ENCODE peak calls at places on chromosome 1, in six cellular contexts. L is lower leg skin, A is uterus, C is body of pancreas, Y is tibial nerve, X is heart left ventricle. W is an unnamed sample.

GRCh38 chr1:182301467-182302198 is 90.0 kb downstream of the GLUL start:
- DNase-seq in L (no peak), A (no peak), C (peak), Y (no peak), X (no peak), W (no peak)

GRCh38 chr1:204345941-204346678 is 13.6 kb downstream of the PLEKHA6 start:
- DNase-seq in L (no peak), A (no peak), C (no peak), Y (no peak), X (no peak), W (no peak)

GRCh38 chr1:198879711-198880306 is 241.0 kb downstream of the PTPRC start:
- DNase-seq in L (no peak), A (no peak), C (no peak), Y (no peak), X (no peak), W (no peak)

GRCh38 chr1:37477946-37478345 is 3.6 kb downstream of the ZC3H12A start:
- DNase-seq in L (peak), A (no peak), C (peak), Y (no peak), X (no peak), W (no peak)

GRCh38 chr1:2604854-2605753 is 18.5 kb downstream of the PRXL2B start:
- DNase-seq in L (peak), A (no peak), C (no peak), Y (peak), X (peak), W (no peak)

GRCh38 chr1:245086389-245086969 is 68.3 kb upstream of the KIF26B start:
- DNase-seq in L (no peak), A (no peak), C (no peak), Y (no peak), X (no peak), W (no peak)

GRCh38 chr1:77036560-77036959 is 169.3 kb downstream of the ST6GALNAC5 start:
- DNase-seq in L (no peak), A (no peak), C (no peak), Y (no peak), X (no peak), W (no peak)

GRCh38 chr1:59761440-59761839 is 53.3 kb upstream of the HOOK1 start:
- DNase-seq in L (no peak), A (no peak), C (no peak), Y (no peak), X (no peak), W (no peak)

GRCh38 chr1:147600119-147601111 is 59.1 kb downstream of the BCL9 start:
- DNase-seq in L (no peak), A (peak), C (no peak), Y (no peak), X (no peak), W (no peak)

GRCh38 chr1:25063591-25064416 is 133.7 kb upstream of the RUNX3 start:
- DNase-seq in L (no peak), A (no peak), C (no peak), Y (no peak), X (no peak), W (no peak)

GRCh38 chr1:36762174-36762573 is 272.1 kb downstream of the GRIK3 start:
- DNase-seq in L (peak), A (no peak), C (no peak), Y (no peak), X (no peak), W (no peak)

GRCh38 chr1:205528887-205529825 is 24.7 kb downstream of the CDK18 start:
- DNase-seq in L (peak), A (peak), C (peak), Y (peak), X (peak), W (peak)

GRCh38 chr1:18673976-18674375 is 43.3 kb downstream of the PAX7 start:
- DNase-seq in L (no peak), A (no peak), C (no peak), Y (no peak), X (no peak), W (no peak)

GRCh38 chr1:21292991-21293536 is 2.8 kb upstream of the ECE1 start:
- DNase-seq in L (no peak), A (no peak), C (no peak), Y (no peak), X (no peak), W (no peak)

GRCh38 chr1:111151838-111152237 is 11.8 kb downstream of the CEPT1 start:
- DNase-seq in L (no peak), A (no peak), C (no peak), Y (no peak), X (no peak), W (no peak)

GRCh38 chr1:168104535-168104934 is 32.2 kb downstream of the GPR161 start:
- DNase-seq in L (peak), A (peak), C (no peak), Y (no peak), X (no peak), W (no peak)

GRCh38 chr1:234975122-234975940 is 153.3 kb downstream of the TOMM20 start:
- DNase-seq in L (peak), A (peak), C (no peak), Y (no peak), X (no peak), W (no peak)

GRCh38 chr1:6445062-6445763 is 20.6 kb downstream of the ESPN start:
- DNase-seq in L (no peak), A (no peak), C (peak), Y (no peak), X (no peak), W (no peak)

GRCh38 chr1:108570128-108570527 is 10.2 kb downstream of the EEIG2 start:
- DNase-seq in L (no peak), A (no peak), C (no peak), Y (no peak), X (no peak), W (no peak)

GRCh38 chr1:46692806-46693770 is 21.4 kb downstream of the TEX38 start:
- DNase-seq in L (no peak), A (no peak), C (no peak), Y (no peak), X (no peak), W (no peak)

GRCh38 chr1:71081697-71082080 is 854 bp upstream of the ZRANB2 start:
- DNase-seq in L (peak), A (peak), C (peak), Y (no peak), X (peak), W (peak)

GRCh38 chr1:109385417-109385816 is 12.3 kb downstream of the SORT1 start:
- DNase-seq in L (no peak), A (peak), C (peak), Y (no peak), X (no peak), W (no peak)

GRCh38 chr1:206770531-206771352 is at the start of gene IL19:
- DNase-seq in L (no peak), A (no peak), C (no peak), Y (no peak), X (no peak), W (no peak)
- TF ChIP-seq POLR2A in L (no peak), A (no peak), C (peak), Y (no peak), X (no peak), W (no peak)

GRCh38 chr1:93801471-93801870 is 77.5 kb downstream of the DNTTIP2 start:
- DNase-seq in L (no peak), A (no peak), C (no peak), Y (no peak), X (no peak), W (no peak)

GRCh38 chr1:93807301-93807930 is 71.6 kb downstream of the DNTTIP2 start:
- DNase-seq in L (no peak), A (no peak), C (no peak), Y (no peak), X (no peak), W (no peak)

GRCh38 chr1:93805027-93805426 is 74.0 kb downstream of the DNTTIP2 start:
- DNase-seq in L (no peak), A (no peak), C (no peak), Y (no peak), X (no peak), W (no peak)

GRCh38 chr1:93810316-93810715 is 68.7 kb downstream of the DNTTIP2 start:
- DNase-seq in L (no peak), A (no peak), C (no peak), Y (no peak), X (no peak), W (no peak)

DNA sequence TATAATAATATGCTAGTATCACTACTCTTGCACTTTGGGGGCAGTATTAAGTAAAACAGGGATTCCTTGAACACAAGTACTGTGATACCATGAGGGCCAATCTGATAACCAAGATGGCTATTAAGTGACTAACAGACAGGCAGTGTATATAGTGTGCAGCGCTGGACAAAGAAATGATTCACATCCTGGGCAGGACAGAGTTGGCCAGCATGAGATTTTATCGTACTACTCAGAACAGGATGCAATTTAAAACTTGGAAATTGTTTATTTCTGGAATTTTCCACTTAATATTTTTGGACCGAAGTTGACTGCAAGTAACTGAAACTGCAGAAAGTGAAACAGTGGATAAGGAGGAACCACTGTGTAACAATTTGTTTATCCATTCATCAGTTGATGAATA is 74.6 kb downstream of the DNTTIP2 start:
- DNase-seq in L (no peak), A (no peak), C (no peak), Y (no peak), X (no peak), W (no peak)
- TF ChIP-seq POLR2A in L (no peak), A (no peak), C (no peak), Y (no peak), X (no peak), W (no peak)

DNA sequence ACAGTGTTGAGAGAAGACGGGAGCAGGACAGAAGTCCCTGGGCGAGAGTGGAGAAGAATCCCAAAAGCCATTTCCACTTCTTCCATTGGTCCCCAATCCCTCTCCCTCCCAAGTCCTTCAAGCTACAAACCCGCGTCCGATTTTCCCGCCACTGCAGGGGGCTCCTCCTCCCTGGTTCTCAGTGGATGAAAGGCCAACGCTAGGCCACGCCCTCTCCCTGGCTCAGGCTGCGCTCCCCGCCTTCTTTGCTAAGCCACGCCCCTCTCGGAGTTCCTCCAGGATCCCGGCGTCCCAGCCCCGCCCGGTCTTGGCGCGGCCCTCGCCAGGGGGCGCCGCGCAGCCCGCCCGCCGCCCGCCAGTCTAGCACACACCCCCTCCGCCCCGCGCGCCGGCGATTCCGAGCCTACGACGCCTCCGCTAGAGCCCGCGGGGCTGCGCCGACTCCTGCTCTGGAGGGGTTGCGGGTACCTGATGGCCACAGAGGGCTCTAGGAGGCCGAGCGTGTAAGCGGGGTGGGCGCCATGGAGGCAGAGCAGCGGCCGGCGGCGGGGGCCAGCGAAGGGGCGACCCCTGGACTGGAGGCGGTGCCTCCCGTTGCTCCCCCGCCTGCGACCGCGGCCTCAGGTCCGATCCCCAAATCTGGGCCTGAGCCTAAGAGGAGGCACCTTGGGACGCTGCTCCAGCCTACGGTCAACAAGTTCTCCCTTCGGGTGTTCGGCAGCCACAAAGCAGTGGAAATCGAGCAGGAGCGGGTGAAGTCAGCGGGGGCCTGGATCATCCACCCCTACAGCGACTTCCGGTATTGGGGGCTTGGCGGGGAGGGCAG is at the start of gene HCN3:
- DNase-seq in L (peak), A (peak), C (peak), Y (peak), X (peak), W (peak)
- TF ChIP-seq POLR2A in L (no peak), A (no peak), C (no peak), Y (no peak), X (peak), W (no peak)

DNA sequence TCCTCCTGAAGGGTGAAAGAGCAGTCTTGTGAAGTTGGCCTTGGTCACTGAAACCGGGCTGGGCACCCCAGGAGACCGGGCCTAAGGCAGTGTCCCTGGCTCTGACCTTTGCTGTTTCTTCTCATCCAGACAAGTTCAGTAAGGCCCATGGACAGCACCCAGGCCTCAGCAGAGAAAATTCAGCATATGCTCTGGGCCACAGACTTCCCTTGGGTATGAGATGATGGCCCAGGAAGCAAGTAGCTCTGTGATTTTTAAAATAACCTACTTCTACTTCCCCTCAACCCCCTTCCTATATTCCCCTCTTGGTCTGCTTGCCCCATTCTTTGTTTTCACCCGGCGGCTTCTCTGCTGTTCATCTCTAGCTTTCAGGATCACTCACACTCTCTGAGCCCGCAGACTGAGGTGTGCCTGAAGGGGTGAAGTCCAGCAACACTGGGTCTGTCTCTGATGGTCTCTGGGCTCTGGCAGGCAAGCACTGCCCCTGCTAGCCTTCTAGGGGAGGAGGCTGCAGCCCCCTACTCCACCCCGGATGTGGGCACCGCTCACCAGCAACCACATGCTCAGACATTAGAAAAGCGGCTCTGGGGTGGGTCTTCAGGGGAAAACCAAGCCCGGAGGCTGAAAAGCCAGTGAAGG is 2.9 kb upstream of the GPR25 start:
- DNase-seq in L (no peak), A (no peak), C (no peak), Y (no peak), X (no peak), W (no peak)
- TF ChIP-seq POLR2A in L (no peak), A (no peak), C (no peak), Y (no peak), X (no peak), W (no peak)

GRCh38 chr1:35567947-35568558 is 5.1 kb upstream of the TFAP2E start:
- DNase-seq in L (no peak), A (no peak), C (no peak), Y (no peak), X (no peak), W (no peak)

GRCh38 chr1:35571263-35571662 is 1.9 kb upstream of the TFAP2E start:
- DNase-seq in L (no peak), A (no peak), C (no peak), Y (no peak), X (no peak), W (no peak)

GRCh38 chr1:35570589-35571137 is 2.5 kb upstream of the TFAP2E start:
- DNase-seq in L (no peak), A (no peak), C (no peak), Y (no peak), X (no peak), W (no peak)

GRCh38 chr1:35569956-35570355 is 3.2 kb upstream of the TFAP2E start:
- DNase-seq in L (no peak), A (no peak), C (no peak), Y (no peak), X (no peak), W (no peak)

DNA sequence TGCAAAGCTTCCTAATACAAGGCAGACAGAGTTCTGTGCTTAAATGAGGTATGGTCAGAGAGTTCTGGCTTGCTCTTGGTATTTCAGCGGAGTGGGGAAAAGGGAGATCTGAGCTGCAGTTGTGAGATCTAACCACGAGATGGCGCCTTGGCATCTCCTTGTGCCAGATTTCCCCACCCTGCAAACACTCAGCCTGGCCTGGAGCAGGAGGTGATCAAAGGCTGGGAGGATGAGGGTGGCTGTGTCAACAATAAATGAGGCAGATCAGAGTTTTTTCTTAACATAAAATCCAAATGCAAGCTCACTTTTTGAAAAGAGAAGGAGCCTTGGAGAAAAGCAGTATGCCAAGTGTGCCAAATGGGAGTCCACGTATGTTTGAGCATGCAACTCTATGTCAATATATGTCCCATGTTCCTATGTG is 4.1 kb upstream of the TFAP2E start:
- DNase-seq in L (no peak), A (no peak), C (peak), Y (no peak), X (no peak), W (no peak)
- TF ChIP-seq POLR2A in L (no peak), A (no peak), C (no peak), Y (no peak), X (no peak), W (no peak)

GRCh38 chr1:225882008-225882698 is at the start of gene TMEM63A:
- DNase-seq in L (peak), A (peak), C (peak), Y (peak), X (peak), W (peak)
- TF ChIP-seq POLR2A in L (no peak), A (peak), C (peak), Y (peak), X (peak), W (peak)

W was measured in ovary.